ENCODE peak calls at places on chromosomes 11 and 22, in seven cellular contexts. A, Q, I, P, Y, Z and V are unnamed samples.

GRCh38 chr11:18890615-18891014 is 48.6 kb downstream of the MRGPRX1 start:
- DNase-seq in A (no peak), Q (no peak), I (no peak), P (no peak), Y (no peak), Z (no peak), V (no peak)

GRCh38 chr11:31477528-31478255 is 31.7 kb downstream of the IMMP1L start:
- DNase-seq in A (no peak), Q (no peak), I (no peak), P (no peak), Y (no peak), Z (no peak), V (no peak)

GRCh38 chr11:64996710-64997380 is at the start of gene BATF2:
- DNase-seq in A (peak), Q (peak), I (peak), P (peak), Y (peak), Z (peak), V (peak)

GRCh38 chr11:95827661-95828060 is 37.4 kb downstream of the CEP57 start:
- DNase-seq in A (peak), Q (no peak), I (no peak), P (no peak), Y (peak), Z (no peak), V (peak)

GRCh38 chr11:117989351-117990102 is 3.3 kb downstream of the IL10RA start:
- DNase-seq in A (no peak), Q (no peak), I (no peak), P (no peak), Y (no peak), Z (no peak), V (no peak)

GRCh38 chr22:41085842-41086241 is 6.5 kb upstream of the EP300 start:
- DNase-seq in A (no peak), Q (no peak), I (no peak), P (no peak), Y (no peak), Z (no peak), V (no peak)

GRCh38 chr11:64347171-64347867 is 7.3 kb downstream of the CCDC88B start:
- DNase-seq in A (no peak), Q (no peak), I (no peak), P (no peak), Y (no peak), Z (no peak), V (peak)

GRCh38 chr11:116217006-116217405 is 555.8 kb downstream of the BUD13 start:
- DNase-seq in A (peak), Q (peak), I (peak), P (peak), Y (peak), Z (no peak), V (peak)

GRCh38 chr11:82494988-82495432 is 238.7 kb downstream of the FAM181B start:
- DNase-seq in A (no peak), Q (no peak), I (no peak), P (no peak), Y (no peak), Z (no peak), V (no peak)

GRCh38 chr22:36227396-36227795 is 11.9 kb downstream of the APOL2 start:
- DNase-seq in A (no peak), Q (no peak), I (no peak), P (no peak), Y (no peak), Z (no peak), V (no peak)

GRCh38 chr11:117392979-117393378 is 65.3 kb downstream of the CEP164 start:
- DNase-seq in A (no peak), Q (no peak), I (no peak), P (no peak), Y (no peak), Z (no peak), V (no peak)

GRCh38 chr11:33000181-33000580 is 15.5 kb upstream of the DEPDC7 start:
- DNase-seq in A (peak), Q (no peak), I (peak), P (no peak), Y (peak), Z (no peak), V (peak)

GRCh38 chr11:65713212-65713969 is 1.3 kb downstream of the KAT5 start:
- DNase-seq in A (no peak), Q (no peak), I (no peak), P (no peak), Y (no peak), Z (no peak), V (no peak)

DNA sequence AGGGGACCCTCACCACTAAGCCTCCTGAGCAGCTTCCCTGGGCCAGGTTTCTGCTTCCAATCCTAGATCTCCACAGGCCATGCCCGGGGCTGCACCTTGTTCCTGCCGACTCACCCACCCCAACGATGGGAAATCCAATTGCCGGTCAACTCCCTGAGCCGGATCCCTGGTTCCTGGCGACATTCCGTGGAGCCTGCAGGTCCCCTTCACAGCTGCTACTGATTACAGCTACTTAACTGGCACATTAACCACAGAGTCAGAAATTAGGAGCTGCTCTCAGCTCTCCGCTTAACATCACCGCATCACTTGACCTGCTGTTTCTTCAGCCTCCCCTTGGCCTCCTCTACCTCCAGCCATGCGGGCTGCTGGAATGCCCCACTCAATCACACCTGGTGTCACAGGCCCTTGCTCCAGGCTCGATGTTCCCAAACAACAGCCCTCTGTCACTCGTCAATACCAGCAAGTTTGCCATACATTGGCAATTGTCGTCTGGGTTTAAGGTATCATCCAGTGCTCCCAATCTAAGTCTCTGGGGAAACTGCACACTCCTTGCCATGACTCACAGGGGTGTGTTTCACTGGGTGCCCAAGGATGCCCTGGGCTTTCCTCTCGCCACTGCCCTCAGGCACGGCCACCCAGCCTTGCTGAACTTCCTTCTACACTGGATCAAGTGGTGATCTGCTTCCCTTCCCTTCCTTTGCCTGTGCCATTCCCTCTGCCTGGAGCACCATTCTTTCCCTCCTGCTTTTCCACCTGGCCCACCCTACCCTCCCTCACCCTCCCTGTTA is 181.0 kb downstream of the MN1 start:
- DNase-seq in A (no peak), Q (no peak), I (no peak), P (no peak), Y (no peak), Z (no peak), V (no peak)
- TF ChIP-seq CTCF in A (no peak), Q (no peak), I (no peak), P (no peak), Y (no peak), Z (no peak), V (no peak)

GRCh38 chr11:85665756-85666155 is 827 bp upstream of the CREBZF start:
- DNase-seq in A (no peak), Q (no peak), I (peak), P (no peak), Y (no peak), Z (no peak), V (no peak)
- H3K4me3 ChIP-seq in A (no peak), Q (no peak), I (no peak), P (no peak), Y (no peak), Z (no peak), V (no peak)

DNA sequence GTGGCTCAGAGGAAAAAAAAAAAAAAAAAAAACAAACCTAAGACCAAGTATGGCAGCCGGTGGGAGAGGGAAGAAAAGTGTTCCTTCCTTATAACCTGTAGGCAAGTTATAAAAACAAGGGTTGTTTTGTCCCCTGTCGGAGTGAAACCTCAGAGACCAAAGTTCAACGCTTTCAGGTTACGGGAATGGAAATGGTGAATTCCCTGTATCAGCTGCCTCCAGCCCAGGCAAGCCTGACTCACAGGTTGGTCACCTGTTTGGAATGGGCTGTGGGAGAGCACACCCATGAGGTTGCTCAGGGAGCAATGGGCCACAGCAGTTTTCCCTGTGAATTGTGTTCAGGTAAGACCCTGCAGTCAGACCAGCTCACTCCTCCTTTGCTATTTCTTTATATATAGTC is 138.9 kb downstream of the ETS1 start:
- DNase-seq in A (peak), Q (no peak), I (peak), P (peak), Y (no peak), Z (no peak), V (peak)
- TF ChIP-seq CTCF in A (peak), Q (no peak), I (no peak), P (no peak), Y (no peak), Z (no peak), V (no peak)

GRCh38 chr11:110177057-110177397 is 83.8 kb downstream of the ZC3H12C start:
- DNase-seq in A (no peak), Q (no peak), I (no peak), P (no peak), Y (no peak), Z (no peak), V (no peak)

GRCh38 chr11:110176366-110177056 is 83.3 kb downstream of the ZC3H12C start:
- DNase-seq in A (peak), Q (no peak), I (peak), P (no peak), Y (peak), Z (no peak), V (peak)

GRCh38 chr11:110174645-110175310 is 81.6 kb downstream of the ZC3H12C start:
- DNase-seq in A (peak), Q (no peak), I (peak), P (no peak), Y (peak), Z (no peak), V (peak)

GRCh38 chr11:110172666-110173065 is 79.5 kb downstream of the ZC3H12C start:
- DNase-seq in A (peak), Q (no peak), I (no peak), P (no peak), Y (no peak), Z (no peak), V (no peak)

GRCh38 chr11:110173775-110174644 is 80.8 kb downstream of the ZC3H12C start:
- DNase-seq in A (peak), Q (peak), I (peak), P (peak), Y (peak), Z (peak), V (peak)
- H3K4me3 ChIP-seq in A (peak), Q (peak), I (no peak), P (no peak), Y (peak), Z (peak), V (no peak)

GRCh38 chr11:1371377-1371776 is 18.4 kb upstream of the BRSK2 start:
- DNase-seq in A (no peak), Q (no peak), I (no peak), P (no peak), Y (no peak), Z (no peak), V (no peak)
- TF ChIP-seq CTCF in A (no peak), Q (no peak), I (no peak), P (no peak), Y (no peak), Z (no peak), V (no peak)

GRCh38 chr11:45354976-45355705 is 69.0 kb upstream of the SYT13 start:
- DNase-seq in A (peak), Q (peak), I (peak), P (peak), Y (peak), Z (peak), V (peak)
- H3K4me3 ChIP-seq in A (peak), Q (peak), I (peak), P (peak), Y (peak), Z (peak), V (peak)

GRCh38 chr22:48719978-48720661 is 1107.6 kb downstream of the BRD1 start:
- DNase-seq in A (no peak), Q (peak), I (no peak), P (peak), Y (no peak), Z (no peak), V (no peak)
- TF ChIP-seq CTCF in A (no peak), Q (no peak), I (no peak), P (no peak), Y (no peak), Z (no peak), V (no peak)